ENCODE peak calls at places on chromosome 21, in five cellular contexts. One of them, this sample, is unnamed.

GRCh38 chr21:15631342-15631741 is 98.4 kb upstream of the USP25 start:
- DNase-seq in cardiac muscle cell: peak; percentile 66
- DNase-seq in right cardiac atrium: no peak
- DNase-seq in adrenal gland: no peak
- DNase-seq in neural progenitor cell: no peak
- DNase-seq in this sample: no peak

GRCh38 chr21:29499734-29500343 is 201.1 kb downstream of the BACH1 start:
- DNase-seq in cardiac muscle cell: peak; percentile 57
- DNase-seq in right cardiac atrium: no peak
- DNase-seq in adrenal gland: no peak
- DNase-seq in neural progenitor cell: peak; percentile 29
- DNase-seq in this sample: no peak

GRCh38 chr21:39518055-39518844 is 66.5 kb downstream of the SH3BGR start:
- DNase-seq in cardiac muscle cell: peak; percentile 57
- DNase-seq in right cardiac atrium: peak; percentile 42
- DNase-seq in adrenal gland: no peak
- DNase-seq in neural progenitor cell: peak; percentile 91
- DNase-seq in this sample: no peak

GRCh38 chr21:42815217-42815616 is 64.1 kb downstream of the WDR4 start:
- DNase-seq in cardiac muscle cell: no peak
- DNase-seq in right cardiac atrium: no peak
- DNase-seq in adrenal gland: no peak
- DNase-seq in neural progenitor cell: peak; percentile 45
- DNase-seq in this sample: no peak

GRCh38 chr21:42302794-42303193 is 12.4 kb downstream of the TFF3 start:
- DNase-seq in cardiac muscle cell: no peak
- DNase-seq in right cardiac atrium: no peak
- DNase-seq in adrenal gland: no peak
- DNase-seq in neural progenitor cell: no peak
- DNase-seq in this sample: no peak

GRCh38 chr21:39313042-39313456 is 383 bp downstream of the BRWD1 start:
- DNase-seq in cardiac muscle cell: no peak
- DNase-seq in right cardiac atrium: no peak
- DNase-seq in adrenal gland: no peak
- DNase-seq in neural progenitor cell: peak; percentile 58
- DNase-seq in this sample: peak; percentile 80

GRCh38 chr21:14923468-14923867 is 141.3 kb downstream of the NRIP1 start:
- DNase-seq in cardiac muscle cell: peak; percentile 72
- DNase-seq in right cardiac atrium: no peak
- DNase-seq in adrenal gland: no peak
- DNase-seq in neural progenitor cell: no peak
- DNase-seq in this sample: no peak

GRCh38 chr21:40901690-40902089 is 54.7 kb upstream of the DSCAM start:
- DNase-seq in cardiac muscle cell: no peak
- DNase-seq in right cardiac atrium: no peak
- DNase-seq in adrenal gland: no peak
- DNase-seq in neural progenitor cell: no peak
- DNase-seq in this sample: no peak

GRCh38 chr21:16418663-16419062 is 688.9 kb downstream of the USP25 start:
- DNase-seq in cardiac muscle cell: no peak
- DNase-seq in right cardiac atrium: no peak
- DNase-seq in adrenal gland: no peak
- DNase-seq in neural progenitor cell: no peak
- DNase-seq in this sample: no peak

GRCh38 chr21:25373126-25374082 is 233.9 kb downstream of the MRPL39 start:
- DNase-seq in cardiac muscle cell: no peak
- DNase-seq in right cardiac atrium: no peak
- DNase-seq in adrenal gland: no peak
- DNase-seq in neural progenitor cell: peak; percentile 41
- DNase-seq in this sample: no peak

GRCh38 chr21:41519806-41520559 is 12.0 kb upstream of the TMPRSS2 start:
- DNase-seq in cardiac muscle cell: no peak
- DNase-seq in right cardiac atrium: no peak
- DNase-seq in adrenal gland: no peak
- DNase-seq in neural progenitor cell: no peak
- DNase-seq in this sample: no peak

GRCh38 chr21:29149771-29150425 is 19.5 kb downstream of the MAP3K7CL start:
- DNase-seq in cardiac muscle cell: peak; percentile 42
- DNase-seq in right cardiac atrium: no peak
- DNase-seq in adrenal gland: no peak
- DNase-seq in neural progenitor cell: no peak
- DNase-seq in this sample: no peak

GRCh38 chr21:31426235-31426797 is 82.3 kb upstream of the TIAM1 start:
- DNase-seq in cardiac muscle cell: no peak
- DNase-seq in right cardiac atrium: no peak
- DNase-seq in adrenal gland: no peak
- DNase-seq in neural progenitor cell: no peak
- DNase-seq in this sample: no peak

GRCh38 chr21:18350216-18350615 is 53.4 kb downstream of the TMPRSS15 start:
- DNase-seq in cardiac muscle cell: no peak
- DNase-seq in right cardiac atrium: no peak
- DNase-seq in adrenal gland: no peak
- DNase-seq in neural progenitor cell: no peak
- DNase-seq in this sample: no peak

GRCh38 chr21:43188712-43189151 is 19.9 kb downstream of the CRYAA start:
- DNase-seq in cardiac muscle cell: no peak
- DNase-seq in right cardiac atrium: peak; percentile 54
- DNase-seq in adrenal gland: peak; percentile 15
- DNase-seq in neural progenitor cell: no peak
- DNase-seq in this sample: peak; percentile 81

GRCh38 chr21:46562964-46563607 is 41.8 kb downstream of the S100B start:
- DNase-seq in cardiac muscle cell: no peak
- DNase-seq in right cardiac atrium: no peak
- DNase-seq in adrenal gland: no peak
- DNase-seq in neural progenitor cell: no peak
- DNase-seq in this sample: peak; percentile 69

GRCh38 chr21:42836767-42837301 is 42.5 kb downstream of the WDR4 start:
- DNase-seq in cardiac muscle cell: no peak
- DNase-seq in right cardiac atrium: no peak
- DNase-seq in adrenal gland: no peak
- DNase-seq in neural progenitor cell: no peak
- DNase-seq in this sample: no peak

GRCh38 chr21:17387030-17387617 is 125.7 kb upstream of the CXADR start:
- DNase-seq in cardiac muscle cell: peak; percentile 76
- DNase-seq in right cardiac atrium: no peak
- DNase-seq in adrenal gland: peak; percentile 55
- DNase-seq in neural progenitor cell: peak; percentile 80
- DNase-seq in this sample: no peak

GRCh38 chr21:15793109-15793508 is 63.3 kb downstream of the USP25 start:
- DNase-seq in cardiac muscle cell: no peak
- DNase-seq in right cardiac atrium: no peak
- DNase-seq in adrenal gland: no peak
- DNase-seq in neural progenitor cell: no peak
- DNase-seq in this sample: no peak

GRCh38 chr21:16587141-16587570 is 857.4 kb downstream of the USP25 start:
- DNase-seq in cardiac muscle cell: peak; percentile 87
- DNase-seq in right cardiac atrium: peak; percentile 36
- DNase-seq in adrenal gland: peak; percentile 69
- DNase-seq in neural progenitor cell: no peak
- DNase-seq in this sample: peak; percentile 52

GRCh38 chr21:37375866-37376574 is 9.4 kb downstream of the DYRK1A start:
- DNase-seq in cardiac muscle cell: no peak
- DNase-seq in right cardiac atrium: no peak
- DNase-seq in adrenal gland: no peak
- DNase-seq in neural progenitor cell: no peak
- DNase-seq in this sample: no peak

GRCh38 chr21:39568380-39568779 is 44.4 kb upstream of the B3GALT5 start:
- DNase-seq in cardiac muscle cell: no peak
- DNase-seq in right cardiac atrium: no peak
- DNase-seq in adrenal gland: no peak
- DNase-seq in neural progenitor cell: no peak
- DNase-seq in this sample: no peak

GRCh38 chr21:32499249-32500055 is 85.9 kb downstream of the TCP10L start:
- DNase-seq in cardiac muscle cell: peak; percentile 66
- DNase-seq in right cardiac atrium: no peak
- DNase-seq in adrenal gland: no peak
- DNase-seq in neural progenitor cell: peak; percentile 23
- DNase-seq in this sample: peak; percentile 54
- H3K27ac ChIP-seq in cardiac muscle cell: peak overlapping the region; percentile 42
- H3K27ac ChIP-seq in right cardiac atrium: peak overlapping the region; percentile 87
- H3K27ac ChIP-seq in adrenal gland: no peak overlapping the region
- H3K27ac ChIP-seq in neural progenitor cell: no peak overlapping the region
- H3K27ac ChIP-seq in this sample: peak overlapping the region; percentile 76

DNA sequence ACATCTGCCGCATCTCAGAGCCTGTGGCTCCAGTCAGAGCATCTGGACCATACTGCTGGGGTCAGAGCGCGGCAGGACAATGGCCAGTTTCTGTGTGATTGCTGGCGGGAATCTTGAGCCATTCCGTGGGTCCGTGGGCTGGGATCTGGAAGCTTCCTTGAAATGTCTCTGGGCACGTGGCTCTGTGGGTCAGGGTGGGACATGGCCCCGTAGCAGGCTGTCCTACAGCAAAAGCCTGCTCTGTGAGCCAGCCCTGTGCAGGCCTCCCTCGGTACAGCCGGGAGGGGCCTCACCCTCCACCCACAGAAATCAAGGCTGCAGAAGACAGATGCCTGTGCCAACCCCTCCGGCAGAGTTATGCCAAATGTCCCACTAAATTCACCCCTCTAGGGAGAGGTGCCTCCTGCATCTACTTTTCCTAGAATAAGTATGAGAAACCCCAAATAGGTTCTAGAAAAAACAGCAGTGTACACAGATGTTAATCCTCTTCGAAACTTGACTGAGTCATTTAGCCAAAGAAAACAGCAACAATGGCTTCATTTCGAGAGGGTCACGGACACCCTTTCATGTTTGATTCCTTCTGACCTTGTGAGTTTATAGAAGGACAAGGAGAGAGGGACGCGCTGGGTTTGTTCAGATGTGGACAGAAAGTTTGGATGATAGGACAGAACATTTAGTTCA is 27.8 kb downstream of the COL18A1 start:
- DNase-seq in cardiac muscle cell: no peak
- DNase-seq in right cardiac atrium: peak; percentile 53
- DNase-seq in adrenal gland: no peak
- DNase-seq in neural progenitor cell: no peak
- DNase-seq in this sample: no peak
- H3K4me1 ChIP-seq in cardiac muscle cell: peaks cover 43% of the 10 kb centered on the region
- H3K4me1 ChIP-seq in right cardiac atrium: peaks cover 17% of the 10 kb centered on the region
- H3K4me1 ChIP-seq in adrenal gland: peaks cover 23% of the 10 kb centered on the region
- H3K4me1 ChIP-seq in neural progenitor cell: peaks cover 16% of the 10 kb centered on the region
- H3K4me1 ChIP-seq in this sample: no peaks in the 10 kb centered on the region

GRCh38 chr21:34935868-34936267 is 113.2 kb downstream of the RUNX1 start:
- DNase-seq in cardiac muscle cell: no peak
- DNase-seq in right cardiac atrium: no peak
- DNase-seq in adrenal gland: no peak
- DNase-seq in neural progenitor cell: no peak
- DNase-seq in this sample: no peak
- H3K27ac ChIP-seq in cardiac muscle cell: no peak overlapping the region
- H3K27ac ChIP-seq in right cardiac atrium: no peak overlapping the region
- H3K27ac ChIP-seq in adrenal gland: no peak overlapping the region
- H3K27ac ChIP-seq in neural progenitor cell: no peak overlapping the region
- H3K27ac ChIP-seq in this sample: no peak overlapping the region

GRCh38 chr21:45410151-45410864 is 5.3 kb downstream of the COL18A1 start:
- DNase-seq in cardiac muscle cell: peak; percentile 37
- DNase-seq in right cardiac atrium: peak; percentile 43
- DNase-seq in adrenal gland: peak; percentile 18
- DNase-seq in neural progenitor cell: no peak
- DNase-seq in this sample: peak; percentile 62
- H3K4me1 ChIP-seq in cardiac muscle cell: peaks cover 84% of the 10 kb centered on the region
- H3K4me1 ChIP-seq in right cardiac atrium: peaks cover 10% of the 10 kb centered on the region
- H3K4me1 ChIP-seq in adrenal gland: peaks cover 11% of the 10 kb centered on the region
- H3K4me1 ChIP-seq in neural progenitor cell: peaks cover 60% of the 10 kb centered on the region
- H3K4me1 ChIP-seq in this sample: no peaks in the 10 kb centered on the region

GRCh38 chr21:20996421-20997307 is 1.5 kb upstream of the NCAM2 start:
- DNase-seq in cardiac muscle cell: peak; percentile 42
- DNase-seq in right cardiac atrium: no peak
- DNase-seq in adrenal gland: no peak
- DNase-seq in neural progenitor cell: peak; percentile 35
- DNase-seq in this sample: no peak

GRCh38 chr21:20997308-20997632 is 939 bp upstream of the NCAM2 start:
- DNase-seq in cardiac muscle cell: peak; percentile 13
- DNase-seq in right cardiac atrium: peak; percentile 18
- DNase-seq in adrenal gland: no peak
- DNase-seq in neural progenitor cell: peak; percentile 52
- DNase-seq in this sample: no peak

GRCh38 chr21:20998456-20998789 is 214 bp downstream of the NCAM2 start:
- DNase-seq in cardiac muscle cell: no peak
- DNase-seq in right cardiac atrium: no peak
- DNase-seq in adrenal gland: no peak
- DNase-seq in neural progenitor cell: no peak
- DNase-seq in this sample: no peak

GRCh38 chr21:20998886-20999285 is 677 bp downstream of the NCAM2 start:
- DNase-seq in cardiac muscle cell: no peak
- DNase-seq in right cardiac atrium: no peak
- DNase-seq in adrenal gland: no peak
- DNase-seq in neural progenitor cell: no peak
- DNase-seq in this sample: no peak

DNA sequence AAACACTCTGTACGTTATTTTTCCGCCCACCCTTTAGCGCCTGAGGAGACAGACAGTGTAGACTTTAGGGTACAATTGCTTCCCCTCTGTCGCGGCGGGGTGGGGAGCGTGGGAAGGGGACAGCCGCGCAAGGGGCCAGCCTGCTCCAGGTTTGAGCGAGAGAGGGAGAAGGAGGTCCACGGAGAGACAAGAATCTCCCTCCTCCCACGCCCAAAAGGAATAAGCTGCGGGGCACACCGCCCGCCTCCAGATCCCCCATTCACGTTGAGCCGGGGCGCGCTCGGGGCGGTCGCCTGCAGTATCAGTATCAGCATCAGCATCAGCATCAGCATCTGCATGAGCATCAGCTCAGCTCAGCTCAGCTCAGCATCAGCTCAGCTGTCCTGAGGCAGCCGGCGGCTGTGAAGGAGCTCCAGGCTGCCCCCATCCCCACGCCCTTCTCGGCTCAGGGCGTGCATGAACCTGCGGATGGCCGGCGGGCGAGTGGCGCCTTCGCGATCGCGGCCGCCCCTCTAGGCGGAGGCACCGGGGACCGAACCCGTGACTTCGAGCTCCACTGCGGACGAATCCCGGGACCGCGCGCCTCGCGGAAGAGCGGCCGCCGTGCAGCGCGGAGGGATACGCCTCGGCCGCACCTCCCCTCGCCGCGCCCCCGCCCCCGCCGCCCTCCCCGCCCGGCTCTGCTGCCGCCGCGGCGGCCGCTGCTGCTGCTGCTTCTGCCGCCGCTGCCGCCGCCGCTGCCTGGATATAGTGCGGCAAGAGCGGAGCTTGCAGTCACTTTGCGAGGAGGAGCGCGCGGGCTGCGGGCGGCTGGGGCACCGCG is at the start of gene NCAM2:
- DNase-seq in cardiac muscle cell: peak; percentile 91
- DNase-seq in right cardiac atrium: peak; percentile 77
- DNase-seq in adrenal gland: peak; percentile 82
- DNase-seq in neural progenitor cell: peak; percentile 95
- DNase-seq in this sample: peak; percentile 66
- H3K27ac ChIP-seq in cardiac muscle cell: no peak within 1 kb of the TSS
- H3K27ac ChIP-seq in right cardiac atrium: peak within 1 kb of the TSS; percentile 38
- H3K27ac ChIP-seq in adrenal gland: peak within 1 kb of the TSS; percentile 66
- H3K27ac ChIP-seq in neural progenitor cell: no peak within 1 kb of the TSS
- H3K27ac ChIP-seq in this sample: no peak within 1 kb of the TSS